ENCODE peak calls at places on chromosomes 16 and 17, in eight cellular contexts. J, P, Q, F, Y, Z, H and K are unnamed samples.

GRCh38 chr17:16433514-16433913 is 18.1 kb downstream of the TRPV2 start:
- DNase-seq in J (no peak), Y (no peak), Z (no peak), P (no peak), Q (no peak), H (no peak), F (no peak), K (no peak)

GRCh38 chr17:64736804-64737492 is 74.8 kb upstream of the SMURF2 start:
- DNase-seq in P (peak; percentile 50), J (no peak), Q (peak; percentile 55), F (peak; percentile 9), Z (no peak), Y (no peak), H (peak; percentile 42), K (no peak)

GRCh38 chr17:73042225-73042624 is 50.3 kb downstream of the SLC39A11 start:
- DNase-seq in H (no peak), J (no peak), Z (no peak), F (no peak), Y (no peak), P (no peak), Q (no peak), K (no peak)

GRCh38 chr17:4583206-4583605 is 1.1 kb upstream of the SMTNL2 start:
- DNase-seq in Y (no peak), F (no peak), Q (no peak), H (no peak), J (no peak), P (no peak), Z (no peak), K (peak; percentile 29)

GRCh38 chr17:34443832-34444469 is 80.9 kb upstream of the CCL1 start:
- DNase-seq in J (peak; percentile 43), Y (no peak), H (peak; percentile 55), P (no peak), Z (no peak), Q (peak; percentile 62), F (peak; percentile 73), K (no peak)

GRCh38 chr17:8581002-8581658 is 49.4 kb downstream of the MYH10 start:
- DNase-seq in Z (no peak), F (no peak), Y (no peak), H (no peak), J (no peak), P (no peak), Q (no peak), K (no peak)

GRCh38 chr16:75908301-75908700 is 182.0 kb upstream of the CPHXL start:
- DNase-seq in Z (no peak), H (no peak), F (no peak), Y (no peak), Q (no peak), P (no peak), J (no peak), K (no peak)

GRCh38 chr17:35371934-35372333 is 1.5 kb downstream of the SLFN11 start:
- DNase-seq in P (no peak), H (no peak), F (no peak), Y (no peak), J (no peak), Z (no peak), Q (no peak), K (no peak)

GRCh38 chr17:40633871-40634270 is 13.7 kb downstream of the SMARCE1 start:
- DNase-seq in H (no peak), J (no peak), Y (no peak), P (no peak), Z (no peak), Q (no peak), F (no peak), K (no peak)

GRCh38 chr17:40632206-40632605 is 15.4 kb downstream of the SMARCE1 start:
- DNase-seq in Q (no peak), F (no peak), J (no peak), P (peak; percentile 57), H (peak; percentile 34), Z (no peak), Y (no peak), K (no peak)

DNA sequence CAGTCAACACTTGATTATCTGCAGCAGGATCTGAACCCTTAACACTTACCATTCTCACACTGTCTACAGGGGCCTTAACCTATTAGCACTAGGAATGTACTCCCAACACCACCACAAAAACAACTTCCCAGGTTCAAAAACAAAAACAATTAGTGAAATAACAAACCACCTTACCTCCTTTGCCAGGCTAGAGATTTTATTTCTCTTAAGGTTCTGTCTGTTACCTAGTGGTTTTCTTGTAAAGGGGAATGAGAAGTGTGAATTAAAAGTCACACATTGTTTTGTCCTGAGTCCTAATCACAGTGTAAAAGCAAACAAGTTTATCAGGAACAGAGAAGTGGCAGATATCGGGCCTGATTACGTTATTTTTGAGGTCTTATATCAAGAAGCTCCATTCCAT is 9.7 kb downstream of the SMARCE1 start:
- DNase-seq in Z (no peak), P (no peak), J (no peak), F (no peak), Y (no peak), H (no peak), Q (no peak), K (no peak)
- H3K36me3 ChIP-seq in Z (peaks cover 6% of the 10 kb centered on the region), P (peaks cover 80% of the 10 kb centered on the region), J (peaks cover 29% of the 10 kb centered on the region), F (peaks cover 54% of the 10 kb centered on the region), Y (peaks cover 6% of the 10 kb centered on the region), H (no peaks in the 10 kb centered on the region), Q (peaks cover 77% of the 10 kb centered on the region), K (peaks cover 100% of the 10 kb centered on the region)

DNA sequence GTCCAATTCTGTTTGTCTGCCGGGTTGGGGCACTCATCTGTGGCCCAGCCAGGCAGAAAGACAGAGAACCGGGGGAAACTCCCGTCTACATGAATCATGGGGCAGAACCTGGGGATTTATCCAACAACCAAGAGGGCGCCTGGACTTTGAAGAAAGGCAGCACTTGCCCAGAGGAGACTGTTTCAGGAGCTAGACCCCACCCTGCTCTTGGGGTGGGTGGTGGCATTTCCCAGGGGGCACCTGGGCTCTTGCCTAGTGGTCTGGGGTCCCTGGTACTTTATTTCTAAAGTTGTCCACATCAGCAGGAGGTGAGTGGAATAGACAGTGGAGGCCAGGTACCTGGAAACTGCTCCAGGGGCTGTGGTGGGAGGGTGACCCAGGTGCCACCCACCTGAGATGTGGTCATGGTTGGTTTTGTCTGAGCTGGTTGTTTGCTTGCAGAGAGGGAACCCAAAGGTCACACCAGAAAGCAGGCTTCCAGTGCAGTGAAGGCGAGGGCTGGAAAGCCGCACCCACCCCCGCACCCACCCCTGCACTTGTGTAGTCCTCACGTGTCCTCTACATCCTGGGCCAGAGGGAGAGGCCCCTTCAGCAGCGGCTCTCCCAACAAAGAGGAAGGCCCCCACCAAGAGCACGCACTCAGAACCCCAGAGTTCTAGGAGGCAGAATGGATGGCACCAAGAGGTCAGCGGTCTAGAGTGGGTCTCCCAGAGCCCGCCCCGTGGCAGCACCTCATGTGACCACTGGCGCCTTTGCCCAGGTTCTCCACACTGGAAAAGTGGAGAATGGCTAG is 92.5 kb upstream of the CBX4 start:
- DNase-seq in Z (no peak), H (no peak), J (no peak), P (no peak), Q (no peak), Y (no peak), F (no peak), K (no peak)
- H3K4me1 ChIP-seq in Z (peaks cover 30% of the 10 kb centered on the region), H (peaks cover 18% of the 10 kb centered on the region), J (peaks cover 8% of the 10 kb centered on the region), P (peaks cover 42% of the 10 kb centered on the region), Q (peaks cover 3% of the 10 kb centered on the region), Y (no peaks in the 10 kb centered on the region), F (peaks cover 16% of the 10 kb centered on the region), K (peaks cover 5% of the 10 kb centered on the region)

GRCh38 chr17:59762826-59763374 is 55.4 kb downstream of the VMP1 start:
- DNase-seq in J (no peak), P (no peak), F (no peak), H (no peak), Q (no peak), Y (no peak), Z (no peak), K (no peak)
- H3K36me3 ChIP-seq in J (no peaks in the 10 kb centered on the region), P (peaks cover 26% of the 10 kb centered on the region), F (no peaks in the 10 kb centered on the region), H (no peaks in the 10 kb centered on the region), Q (no peaks in the 10 kb centered on the region), Y (no peaks in the 10 kb centered on the region), Z (no peaks in the 10 kb centered on the region), K (peaks cover 8% of the 10 kb centered on the region)

GRCh38 chr16:17561056-17561455 is 90.3 kb upstream of the XYLT1 start:
- DNase-seq in F (no peak), Z (peak; percentile 13), Y (no peak), H (no peak), P (no peak), Q (no peak), J (no peak), K (no peak)
- H3K4me1 ChIP-seq in F (no peaks in the 10 kb centered on the region), Z (no peaks in the 10 kb centered on the region), Y (no peaks in the 10 kb centered on the region), H (no peaks in the 10 kb centered on the region), P (no peaks in the 10 kb centered on the region), Q (no peaks in the 10 kb centered on the region), J (no peaks in the 10 kb centered on the region), K (no peaks in the 10 kb centered on the region)

GRCh38 chr17:18326572-18326971 is 11.5 kb downstream of the SMCR8 start:
- DNase-seq in Z (no peak), Y (no peak), J (no peak), H (no peak), P (no peak), Q (no peak), F (no peak), K (no peak)

GRCh38 chr17:18327093-18327492 is 12.0 kb downstream of the SMCR8 start:
- DNase-seq in J (no peak), F (no peak), H (no peak), Q (no peak), Z (no peak), Y (no peak), P (no peak), K (no peak)

GRCh38 chr17:18327556-18327955 is 12.5 kb downstream of the SMCR8 start:
- DNase-seq in Q (no peak), H (no peak), Y (no peak), Z (no peak), F (no peak), P (no peak), J (no peak), K (no peak)

GRCh38 chr17:18326039-18326438 is 10.9 kb downstream of the SMCR8 start:
- DNase-seq in F (no peak), P (peak; percentile 3), J (no peak), Q (no peak), H (no peak), Y (no peak), Z (no peak), K (no peak)

DNA sequence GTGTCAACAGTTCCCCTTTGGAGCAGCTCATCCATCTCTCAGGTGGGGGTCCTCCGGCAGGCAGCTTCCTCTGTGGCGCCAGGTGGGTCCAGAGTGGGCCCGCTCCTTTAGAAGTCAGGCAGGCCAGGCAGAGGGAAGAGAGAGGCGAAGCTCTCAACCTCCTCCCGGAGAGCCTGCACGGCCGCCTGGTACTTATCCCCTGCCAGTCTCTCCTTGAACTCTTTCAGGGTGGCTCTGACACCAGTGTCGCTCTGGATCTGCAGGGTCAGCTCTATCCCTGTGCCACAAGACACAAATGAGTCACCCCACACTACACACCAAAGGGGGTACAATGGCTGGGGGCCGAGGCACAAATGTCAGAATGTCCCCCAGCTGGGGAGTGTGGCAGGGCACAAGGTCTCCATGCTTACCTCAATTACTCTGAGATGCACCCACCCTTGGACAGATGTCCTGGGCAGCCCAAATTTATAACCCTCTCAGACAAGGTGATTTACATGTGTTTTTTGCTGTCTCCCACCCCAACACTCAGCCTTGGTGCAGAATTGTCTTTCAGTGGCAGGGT is 13.6 kb downstream of the SMCR8 start:
- DNase-seq in J (no peak), F (no peak), Z (no peak), P (no peak), H (no peak), Q (no peak), Y (no peak), K (no peak)
- H3K36me3 ChIP-seq in J (peaks cover 19% of the 10 kb centered on the region), F (no peaks in the 10 kb centered on the region), Z (no peaks in the 10 kb centered on the region), P (peaks cover 97% of the 10 kb centered on the region), H (no peaks in the 10 kb centered on the region), Q (peaks cover 54% of the 10 kb centered on the region), Y (no peaks in the 10 kb centered on the region), K (peaks cover 95% of the 10 kb centered on the region)

GRCh38 chr17:2085648-2085949 is 30.7 kb downstream of the HIC1 start:
- DNase-seq in Y (peak; percentile 84), Q (no peak), F (no peak), H (no peak), J (peak; percentile 75), Z (no peak), P (no peak), K (no peak)
- H3K4me1 ChIP-seq in Y (no peaks in the 10 kb centered on the region), Q (no peaks in the 10 kb centered on the region), F (peaks cover 10% of the 10 kb centered on the region), H (peaks cover 70% of the 10 kb centered on the region), J (peaks cover 67% of the 10 kb centered on the region), Z (peaks cover 28% of the 10 kb centered on the region), P (peaks cover 86% of the 10 kb centered on the region), K (peaks cover 72% of the 10 kb centered on the region)